ENCODE peak calls at places on chromosomes 7 and 10, in five cellular contexts. One of them, this sample, is unnamed.

GRCh38 chr10:124535731-124536495 is 74.3 kb downstream of the LHPP start:
- DNase-seq in mammary epithelial cell: no peak
- DNase-seq in D721Med: no peak
- DNase-seq in NCI-H146: no peak
- DNase-seq in NB4: no peak
- DNase-seq in this sample: no peak

GRCh38 chr7:26645126-26645525 is 219.3 kb downstream of the SKAP2 start:
- DNase-seq in mammary epithelial cell: no peak
- DNase-seq in D721Med: no peak
- DNase-seq in NCI-H146: no peak
- DNase-seq in NB4: no peak
- DNase-seq in this sample: no peak

GRCh38 chr7:136058561-136058960 is 81.4 kb upstream of the MTPN start:
- DNase-seq in mammary epithelial cell: no peak
- DNase-seq in D721Med: no peak
- DNase-seq in NCI-H146: peak
- DNase-seq in NB4: no peak
- DNase-seq in this sample: no peak

GRCh38 chr7:6106140-6106904 is 75.1 kb downstream of the ANKRD61 start:
- DNase-seq in mammary epithelial cell: peak
- DNase-seq in D721Med: no peak
- DNase-seq in NCI-H146: no peak
- DNase-seq in NB4: peak
- DNase-seq in this sample: peak

GRCh38 chr7:3927446-3928110 is 626.5 kb downstream of the SDK1 start:
- DNase-seq in mammary epithelial cell: no peak
- DNase-seq in D721Med: no peak
- DNase-seq in NCI-H146: no peak
- DNase-seq in NB4: no peak
- DNase-seq in this sample: no peak

GRCh38 chr10:91684841-91685240 is 52.0 kb upstream of the PPP1R3C start:
- DNase-seq in mammary epithelial cell: no peak
- DNase-seq in D721Med: no peak
- DNase-seq in NCI-H146: no peak
- DNase-seq in NB4: no peak
- DNase-seq in this sample: no peak

GRCh38 chr10:126921974-126922525 is 16.8 kb downstream of the DOCK1 start:
- DNase-seq in mammary epithelial cell: peak
- DNase-seq in D721Med: no peak
- DNase-seq in NCI-H146: no peak
- DNase-seq in NB4: no peak
- DNase-seq in this sample: no peak

GRCh38 chr7:36019966-36020365 is 133.1 kb upstream of the EEPD1 start:
- DNase-seq in mammary epithelial cell: no peak
- DNase-seq in D721Med: no peak
- DNase-seq in NCI-H146: no peak
- DNase-seq in NB4: no peak
- DNase-seq in this sample: no peak

GRCh38 chr10:78556700-78557432 is 511.9 kb upstream of the ZMIZ1 start:
- DNase-seq in mammary epithelial cell: no peak
- DNase-seq in D721Med: no peak
- DNase-seq in NCI-H146: peak
- DNase-seq in NB4: peak
- DNase-seq in this sample: no peak

GRCh38 chr10:94631077-94631476 is 52.5 kb upstream of the CYP2C18 start:
- DNase-seq in mammary epithelial cell: no peak
- DNase-seq in D721Med: no peak
- DNase-seq in NCI-H146: no peak
- DNase-seq in NB4: no peak
- DNase-seq in this sample: no peak

GRCh38 chr7:129923709-129924108 is 29.1 kb downstream of the UBE2H start:
- DNase-seq in mammary epithelial cell: peak
- DNase-seq in D721Med: no peak
- DNase-seq in NCI-H146: no peak
- DNase-seq in NB4: no peak
- DNase-seq in this sample: no peak

GRCh38 chr7:1742555-1743303 is 72.7 kb downstream of the ELFN1 start:
- DNase-seq in mammary epithelial cell: no peak
- DNase-seq in D721Med: no peak
- DNase-seq in NCI-H146: peak
- DNase-seq in NB4: peak
- DNase-seq in this sample: peak

GRCh38 chr10:132448248-132448731 is 51.3 kb downstream of the PWWP2B start:
- DNase-seq in mammary epithelial cell: peak
- DNase-seq in D721Med: no peak
- DNase-seq in NCI-H146: no peak
- DNase-seq in NB4: peak
- DNase-seq in this sample: no peak

GRCh38 chr7:17951745-17952254 is 11.5 kb upstream of the SNX13 start:
- DNase-seq in mammary epithelial cell: no peak
- DNase-seq in D721Med: no peak
- DNase-seq in NCI-H146: no peak
- DNase-seq in NB4: no peak
- DNase-seq in this sample: no peak

GRCh38 chr7:100595188-100595587 is 7.0 kb upstream of the PCOLCE start:
- DNase-seq in mammary epithelial cell: no peak
- DNase-seq in D721Med: no peak
- DNase-seq in NCI-H146: no peak
- DNase-seq in NB4: no peak
- DNase-seq in this sample: no peak

GRCh38 chr7:74655785-74656420 is 1.6 kb upstream of the GTF2I start:
- DNase-seq in mammary epithelial cell: no peak
- DNase-seq in D721Med: no peak
- DNase-seq in NCI-H146: no peak
- DNase-seq in NB4: no peak
- DNase-seq in this sample: no peak

GRCh38 chr7:4837814-4838625 is 23.8 kb downstream of the PAPOLB start:
- DNase-seq in mammary epithelial cell: no peak
- DNase-seq in D721Med: no peak
- DNase-seq in NCI-H146: peak
- DNase-seq in NB4: peak
- DNase-seq in this sample: no peak

GRCh38 chr10:13193637-13194036 is 32.3 kb downstream of the MCM10 start:
- DNase-seq in mammary epithelial cell: no peak
- DNase-seq in D721Med: no peak
- DNase-seq in NCI-H146: no peak
- DNase-seq in NB4: no peak
- DNase-seq in this sample: no peak

GRCh38 chr7:142587578-142588191 is 161.6 kb upstream of the PRSS1 start:
- DNase-seq in mammary epithelial cell: peak
- DNase-seq in D721Med: no peak
- DNase-seq in NCI-H146: peak
- DNase-seq in NB4: peak
- DNase-seq in this sample: no peak

GRCh38 chr10:130568246-130568645 is 432.1 kb downstream of the GLRX3 start:
- DNase-seq in mammary epithelial cell: no peak
- DNase-seq in D721Med: no peak
- DNase-seq in NCI-H146: no peak
- DNase-seq in NB4: no peak
- DNase-seq in this sample: no peak

GRCh38 chr7:119594956-119595355 is 678.0 kb upstream of the KCND2 start:
- DNase-seq in mammary epithelial cell: no peak
- DNase-seq in D721Med: no peak
- DNase-seq in NCI-H146: peak
- DNase-seq in NB4: no peak
- DNase-seq in this sample: no peak

GRCh38 chr7:114783413-114783812 is 138.5 kb upstream of the MDFIC start:
- DNase-seq in mammary epithelial cell: no peak
- DNase-seq in D721Med: no peak
- DNase-seq in NCI-H146: no peak
- DNase-seq in NB4: no peak
- DNase-seq in this sample: no peak

GRCh38 chr10:7046615-7047014 is 364.2 kb downstream of the SFMBT2 start:
- DNase-seq in mammary epithelial cell: no peak
- DNase-seq in D721Med: no peak
- DNase-seq in NCI-H146: no peak
- DNase-seq in NB4: peak
- DNase-seq in this sample: no peak

GRCh38 chr7:137840183-137840779 is 6.5 kb downstream of the DGKI start:
- DNase-seq in mammary epithelial cell: no peak
- DNase-seq in D721Med: no peak
- DNase-seq in NCI-H146: peak
- DNase-seq in NB4: no peak
- DNase-seq in this sample: no peak

GRCh38 chr7:77399838-77400237 is 16.3 kb downstream of the GSAP start:
- DNase-seq in mammary epithelial cell: no peak
- DNase-seq in D721Med: no peak
- DNase-seq in NCI-H146: no peak
- DNase-seq in NB4: no peak
- DNase-seq in this sample: no peak

GRCh38 chr7:71419546-71420337 is 287.8 kb downstream of the GALNT17 start:
- DNase-seq in mammary epithelial cell: no peak
- DNase-seq in D721Med: peak
- DNase-seq in NCI-H146: no peak
- DNase-seq in NB4: no peak
- DNase-seq in this sample: no peak

GRCh38 chr7:88490911-88491310 is 184.2 kb upstream of the STEAP4 start:
- DNase-seq in mammary epithelial cell: no peak
- DNase-seq in D721Med: no peak
- DNase-seq in NCI-H146: no peak
- DNase-seq in NB4: no peak
- DNase-seq in this sample: no peak

GRCh38 chr10:62157601-62158000 is 111.0 kb downstream of the RTKN2 start:
- DNase-seq in mammary epithelial cell: no peak
- DNase-seq in D721Med: no peak
- DNase-seq in NCI-H146: no peak
- DNase-seq in NB4: no peak
- DNase-seq in this sample: no peak

GRCh38 chr10:30384791-30385201 is 35.7 kb upstream of the MTPAP start:
- DNase-seq in mammary epithelial cell: peak
- DNase-seq in D721Med: peak
- DNase-seq in NCI-H146: peak
- DNase-seq in NB4: peak
- DNase-seq in this sample: no peak

GRCh38 chr7:106127984-106128780 is 16.1 kb upstream of the SYPL1 start:
- DNase-seq in mammary epithelial cell: no peak
- DNase-seq in D721Med: no peak
- DNase-seq in NCI-H146: no peak
- DNase-seq in NB4: no peak
- DNase-seq in this sample: no peak

GRCh38 chr10:112040696-112041095 is 142.9 kb downstream of the GPAM start:
- DNase-seq in mammary epithelial cell: no peak
- DNase-seq in D721Med: no peak
- DNase-seq in NCI-H146: no peak
- DNase-seq in NB4: no peak
- DNase-seq in this sample: no peak

GRCh38 chr10:14736600-14737081 is 38.1 kb downstream of the FAM107B start:
- DNase-seq in mammary epithelial cell: no peak
- DNase-seq in D721Med: no peak
- DNase-seq in NCI-H146: no peak
- DNase-seq in NB4: peak
- DNase-seq in this sample: no peak

GRCh38 chr7:137681657-137682562 is 164.9 kb downstream of the DGKI start:
- DNase-seq in mammary epithelial cell: peak
- DNase-seq in D721Med: no peak
- DNase-seq in NCI-H146: no peak
- DNase-seq in NB4: peak
- DNase-seq in this sample: no peak

GRCh38 chr7:27641576-27642230 is 21.0 kb downstream of the HIBADH start:
- DNase-seq in mammary epithelial cell: no peak
- DNase-seq in D721Med: no peak
- DNase-seq in NCI-H146: no peak
- DNase-seq in NB4: no peak
- DNase-seq in this sample: no peak

GRCh38 chr7:51006483-51007235 is 224.0 kb upstream of the GRB10 start:
- DNase-seq in mammary epithelial cell: no peak
- DNase-seq in D721Med: no peak
- DNase-seq in NCI-H146: no peak
- DNase-seq in NB4: no peak
- DNase-seq in this sample: no peak